ENCODE peak calls at places on chromosomes 13 and 19, in seven cellular contexts. N is endothelial cell of umbilical vein, I is MM.1S, C is upper lobe of right lung, M is IMR-90, V is AG10803, O is breast epithelium. T is an unnamed sample.

GRCh38 chr19:30426864-30427263 is 54.7 kb downstream of the ZNF536 start:
- DNase-seq in I (no peak), M (no peak), O (no peak), V (no peak), C (no peak), N (no peak), T (no peak)

GRCh38 chr13:52195052-52195837 is 35.8 kb upstream of the NEK3 start:
- DNase-seq in V (peak), N (peak), M (peak), C (peak), O (peak), I (peak), T (peak)

GRCh38 chr19:40776966-40777794 is 867 bp upstream of the RAB4B start:
- DNase-seq in V (peak), N (peak), M (peak), O (peak), C (peak), I (peak), T (peak)

GRCh38 chr19:29662604-29663404 is 2.5 kb upstream of the PLEKHF1 start:
- DNase-seq in M (peak), V (peak), O (peak), N (peak), I (no peak), C (peak), T (peak)

GRCh38 chr13:108961542-108962125 is 332.2 kb downstream of the MYO16 start:
- DNase-seq in V (peak), C (no peak), M (peak), N (peak), I (peak), O (no peak), T (peak)

GRCh38 chr19:1027953-1028902 is 1.8 kb downstream of the CNN2 start:
- DNase-seq in V (peak), N (peak), I (peak), M (peak), C (peak), O (peak), T (peak)

GRCh38 chr13:48050550-48050949 is 13.0 kb downstream of the NUDT15 start:
- DNase-seq in V (no peak), C (no peak), O (no peak), N (no peak), M (no peak), I (no peak), T (no peak)

GRCh38 chr13:61414686-61415664 is 674 bp downstream of the PCDH20 start:
- DNase-seq in N (peak), M (no peak), O (no peak), V (no peak), I (no peak), C (peak), T (peak)

GRCh38 chr19:46639356-46640061 is 3.5 kb upstream of the GNG8 start:
- DNase-seq in M (peak), N (no peak), V (peak), O (no peak), I (no peak), C (peak), T (no peak)
- H3K4me3 ChIP-seq in M (peak), N (peak), V (peak), O (peak), I (peak), C (peak), T (peak)

DNA sequence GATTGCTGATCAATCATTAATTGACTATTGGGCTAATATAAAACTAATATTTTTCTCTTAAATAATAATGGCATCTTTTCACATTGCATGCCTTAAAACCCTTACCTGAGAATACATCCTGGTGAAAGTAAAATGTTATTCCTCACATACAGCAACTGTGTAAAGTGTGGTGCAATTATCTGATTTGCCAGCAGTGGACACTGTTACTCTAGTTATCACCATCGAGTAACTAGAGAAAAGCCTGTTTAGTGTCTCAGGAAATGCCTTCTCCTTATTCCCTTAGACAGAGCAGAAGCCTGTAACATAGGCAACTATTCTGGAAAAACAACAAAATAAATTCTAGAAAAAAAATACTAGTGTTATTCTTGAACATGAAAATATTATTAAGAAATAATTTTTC is 459.8 kb downstream of the FGF14 start:
- DNase-seq in N (peak), I (peak), C (no peak), M (peak), O (no peak), V (peak), T (peak)
- TF ChIP-seq CTCF in N (peak), I (peak), C (peak), M (peak), O (peak), V (peak), T (peak)

GRCh38 chr19:11418518-11419506 is at the start of gene RGL3:
- DNase-seq in M (no peak), V (no peak), C (peak), N (no peak), O (no peak), I (no peak), T (no peak)
- H3K4me3 ChIP-seq in M (peak), V (peak), C (peak), N (no peak), O (peak), I (no peak), T (peak)

GRCh38 chr13:50742353-50742752 is 101.1 kb downstream of the DLEU7 start:
- DNase-seq in N (no peak), M (no peak), C (no peak), I (no peak), V (no peak), O (no peak), T (no peak)

GRCh38 chr13:50744261-50744660 is 99.2 kb downstream of the DLEU7 start:
- DNase-seq in I (no peak), O (no peak), M (no peak), N (no peak), V (no peak), C (no peak), T (no peak)

GRCh38 chr13:50747939-50748338 is 95.6 kb downstream of the DLEU7 start:
- DNase-seq in V (peak), O (no peak), I (no peak), N (no peak), C (no peak), M (no peak), T (no peak)

GRCh38 chr13:50740052-50740741 is 103.3 kb downstream of the DLEU7 start:
- DNase-seq in M (no peak), I (no peak), C (no peak), O (no peak), V (peak), N (no peak), T (no peak)

DNA sequence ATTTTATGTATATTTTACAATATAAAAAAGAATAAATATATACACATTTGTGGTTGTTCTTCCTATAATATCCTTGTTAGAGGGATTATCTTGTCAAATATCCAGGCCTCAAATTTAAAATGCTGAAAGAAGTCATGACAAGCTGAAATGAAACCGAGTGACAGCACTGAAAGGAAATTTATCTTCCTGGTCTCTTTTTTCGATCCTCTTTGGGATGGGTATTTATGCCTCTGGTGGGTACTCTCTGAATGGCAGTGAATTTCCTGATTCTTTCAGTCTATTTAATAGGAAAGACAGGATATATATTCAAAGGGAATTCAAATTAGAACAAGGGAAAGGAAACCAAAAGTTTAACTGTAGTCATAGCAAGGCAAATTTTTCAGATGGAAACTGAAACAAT is 98.0 kb downstream of the DLEU7 start:
- DNase-seq in M (no peak), C (no peak), I (no peak), O (no peak), V (no peak), N (no peak), T (no peak)
- TF ChIP-seq CTCF in M (no peak), C (no peak), I (no peak), O (no peak), V (no peak), N (no peak), T (no peak)

GRCh38 chr13:71864981-71865857 is 1.8 kb downstream of the DACH1 start:
- DNase-seq in C (peak), M (no peak), N (peak), O (no peak), I (no peak), V (no peak), T (no peak)

GRCh38 chr13:71861769-71862168 is 5.2 kb downstream of the DACH1 start:
- DNase-seq in N (no peak), M (no peak), C (no peak), O (no peak), V (no peak), I (no peak), T (no peak)

GRCh38 chr13:71865858-71866172 is 1.2 kb downstream of the DACH1 start:
- DNase-seq in O (no peak), N (no peak), M (no peak), C (no peak), I (no peak), V (no peak), T (no peak)

GRCh38 chr13:71864094-71864980 is 2.7 kb downstream of the DACH1 start:
- DNase-seq in V (no peak), N (peak), O (peak), C (peak), I (no peak), M (no peak), T (no peak)

GRCh38 chr13:71863249-71863648 is 3.8 kb downstream of the DACH1 start:
- DNase-seq in N (peak), V (no peak), C (no peak), O (no peak), I (no peak), M (no peak), T (no peak)
- H3K4me3 ChIP-seq in N (no peak), V (no peak), C (peak), O (no peak), I (no peak), M (no peak), T (no peak)

GRCh38 chr19:18291019-18291524 is 9.7 kb upstream of the JUND start:
- DNase-seq in M (no peak), N (no peak), O (no peak), C (no peak), I (no peak), V (no peak), T (no peak)
- TF ChIP-seq CTCF in M (no peak), N (no peak), O (no peak), C (no peak), I (no peak), V (no peak), T (no peak)

GRCh38 chr19:2081873-2082810 is 14.0 kb downstream of the MOB3A start:
- DNase-seq in N (no peak), V (no peak), O (no peak), M (no peak), I (no peak), C (no peak), T (no peak)

GRCh38 chr19:2089001-2089711 is 7.0 kb downstream of the MOB3A start:
- DNase-seq in C (no peak), N (peak), M (peak), O (peak), I (peak), V (peak), T (peak)

GRCh38 chr19:2083174-2083854 is 12.8 kb downstream of the MOB3A start:
- DNase-seq in N (no peak), M (no peak), I (peak), O (no peak), V (no peak), C (no peak), T (no peak)

GRCh38 chr19:2087621-2088100 is 8.5 kb downstream of the MOB3A start:
- DNase-seq in I (peak), M (no peak), N (no peak), C (no peak), V (no peak), O (no peak), T (no peak)

GRCh38 chr19:2084993-2085720 is 11.0 kb downstream of the MOB3A start:
- DNase-seq in M (no peak), C (peak), I (peak), V (peak), N (peak), O (peak), T (peak)
- H3K4me3 ChIP-seq in M (no peak), C (peak), I (peak), V (no peak), N (no peak), O (peak), T (no peak)

GRCh38 chr13:24723206-24723605 is 40.8 kb upstream of the RNF17 start:
- DNase-seq in M (no peak), V (no peak), N (no peak), O (no peak), C (no peak), I (no peak), T (no peak)

GRCh38 chr13:24725379-24725778 is 38.6 kb upstream of the RNF17 start:
- DNase-seq in O (no peak), N (no peak), M (no peak), I (no peak), C (no peak), V (no peak), T (no peak)

GRCh38 chr13:24724714-24725113 is 39.3 kb upstream of the RNF17 start:
- DNase-seq in I (no peak), V (no peak), C (no peak), M (no peak), N (no peak), O (no peak), T (no peak)

GRCh38 chr13:24727731-24728601 is 36.0 kb upstream of the RNF17 start:
- DNase-seq in N (peak), V (peak), O (peak), C (no peak), M (peak), I (peak), T (peak)
- TF ChIP-seq CTCF in N (peak), V (peak), O (peak), C (peak), M (peak), I (peak), T (peak)

DNA sequence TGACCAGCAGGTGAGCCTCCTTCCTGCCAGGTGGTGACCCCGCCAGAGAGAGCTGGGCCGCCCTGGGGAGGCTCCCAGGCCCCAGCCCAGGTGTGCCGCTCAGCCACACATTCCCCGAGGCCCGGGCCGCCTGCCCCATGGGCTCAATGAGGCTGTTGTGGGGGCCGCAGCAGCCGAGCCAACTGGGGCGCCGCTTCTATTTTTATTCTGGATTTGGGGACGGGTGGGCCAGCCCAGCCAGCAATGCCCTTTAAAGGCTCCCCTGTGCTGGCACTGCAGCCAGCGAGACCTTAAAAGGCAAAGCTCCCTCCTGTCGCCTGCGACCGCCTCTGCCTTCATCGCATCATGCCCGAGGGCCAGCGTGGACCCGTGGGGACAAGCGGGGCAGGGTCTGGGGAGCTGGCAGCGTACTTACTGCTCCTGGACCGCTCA is 17.7 kb upstream of the CRTC1 start:
- DNase-seq in V (no peak), C (no peak), M (no peak), I (no peak), N (no peak), O (no peak), T (no peak)
- H3K4me3 ChIP-seq in V (no peak), C (no peak), M (no peak), I (no peak), N (no peak), O (no peak), T (no peak)

GRCh38 chr19:2624537-2625091 is 77.9 kb downstream of the GNG7 start:
- DNase-seq in V (no peak), N (no peak), C (peak), O (peak), I (no peak), M (no peak), T (no peak)
- TF ChIP-seq CTCF in V (no peak), N (no peak), C (no peak), O (peak), I (no peak), M (no peak), T (peak)

T was measured in bronchial epithelial cell.